ENCODE peak calls at places on chromosomes 11 and 22, in eight cellular contexts. O, D, A, E, N, T, X and R are unnamed samples.

GRCh38 chr22:23088199-23088604 is 17.9 kb downstream of the GNAZ start:
- DNase-seq in O (no peak), D (peak), A (no peak), E (no peak), N (no peak), T (no peak), X (no peak), R (no peak)

GRCh38 chr22:38567531-38568245 is 2.3 kb downstream of the DMC1 start:
- DNase-seq in O (no peak), D (no peak), A (no peak), E (no peak), N (no peak), T (no peak), X (no peak), R (no peak)

GRCh38 chr11:78336877-78337553 is 80.6 kb downstream of the GAB2 start:
- DNase-seq in O (no peak), D (no peak), A (no peak), E (no peak), N (no peak), T (no peak), X (no peak), R (no peak)

GRCh38 chr11:119108857-119109221 is 1.7 kb downstream of the C2CD2L start:
- DNase-seq in O (no peak), D (no peak), A (no peak), E (no peak), N (no peak), T (no peak), X (no peak), R (no peak)

GRCh38 chr22:45268958-45269844 is 15.5 kb upstream of the UPK3A start:
- DNase-seq in O (peak), D (peak), A (peak), E (peak), N (peak), T (peak), X (no peak), R (no peak)

GRCh38 chr11:118791015-118791960 is at the start of gene DDX6:
- DNase-seq in O (peak), D (peak), A (peak), E (peak), N (peak), T (peak), X (peak), R (no peak)

GRCh38 chr11:111846063-111846462 is 25.3 kb downstream of the ALG9 start:
- DNase-seq in O (no peak), D (no peak), A (no peak), E (no peak), N (no peak), T (no peak), X (no peak), R (peak)

GRCh38 chr11:19677380-19678080 is 35.1 kb upstream of the NAV2 start:
- DNase-seq in O (no peak), D (no peak), A (no peak), E (no peak), N (no peak), T (no peak), X (no peak), R (no peak)

GRCh38 chr11:116651098-116651756 is 121.6 kb downstream of the BUD13 start:
- DNase-seq in O (no peak), D (peak), A (no peak), E (no peak), N (no peak), T (no peak), X (no peak), R (no peak)

GRCh38 chr11:78654071-78654470 is 79.4 kb upstream of the NARS2 start:
- DNase-seq in O (no peak), D (no peak), A (no peak), E (no peak), N (no peak), T (no peak), X (peak), R (no peak)

GRCh38 chr11:93740031-93740801 is 1.1 kb downstream of the TAF1D start:
- DNase-seq in O (no peak), D (no peak), A (no peak), E (no peak), N (peak), T (peak), X (no peak), R (no peak)

GRCh38 chr11:46389450-46390330 is 1.9 kb downstream of the CHRM4 start:
- DNase-seq in O (peak), D (peak), A (peak), E (peak), N (peak), T (peak), X (no peak), R (no peak)

GRCh38 chr11:1165256-1166041 is 7.7 kb downstream of the MUC5AC start:
- DNase-seq in O (peak), D (no peak), A (peak), E (peak), N (no peak), T (no peak), X (no peak), R (no peak)

GRCh38 chr11:104092744-104093143 is 56.3 kb downstream of the DDI1 start:
- DNase-seq in O (no peak), D (no peak), A (no peak), E (no peak), N (no peak), T (no peak), X (no peak), R (no peak)

GRCh38 chr22:39717099-39717498 is 146.5 kb downstream of the CACNA1I start:
- DNase-seq in O (peak), D (no peak), A (peak), E (no peak), N (no peak), T (no peak), X (no peak), R (no peak)

GRCh38 chr22:46537946-46538815 is 761 bp upstream of the CELSR1 start:
- DNase-seq in O (peak), D (peak), A (no peak), E (no peak), N (peak), T (no peak), X (no peak), R (no peak)

GRCh38 chr11:43913829-43914380 is 28.5 kb upstream of the C11orf96 start:
- DNase-seq in O (no peak), D (no peak), A (no peak), E (no peak), N (no peak), T (no peak), X (no peak), R (no peak)

GRCh38 chr11:10208045-10208674 is 85.9 kb downstream of the SBF2 start:
- DNase-seq in O (no peak), D (no peak), A (no peak), E (peak), N (no peak), T (no peak), X (peak), R (peak)

GRCh38 chr11:86938900-86939880 is 16.0 kb downstream of the FZD4 start:
- DNase-seq in O (no peak), D (no peak), A (no peak), E (peak), N (no peak), T (no peak), X (peak), R (no peak)

GRCh38 chr11:108748971-108749370 is 84.1 kb downstream of the DDX10 start:
- DNase-seq in O (no peak), D (no peak), A (no peak), E (no peak), N (no peak), T (no peak), X (no peak), R (no peak)

GRCh38 chr11:1639102-1639620 is 9.6 kb downstream of the KRTAP5-5 start:
- DNase-seq in O (peak), D (no peak), A (peak), E (no peak), N (no peak), T (peak), X (no peak), R (no peak)

GRCh38 chr11:30830666-30831065 is 244.5 kb upstream of the MPPED2 start:
- DNase-seq in O (no peak), D (no peak), A (no peak), E (no peak), N (no peak), T (no peak), X (no peak), R (no peak)

GRCh38 chr11:17596711-17597110 is 49.7 kb downstream of the OTOG start:
- DNase-seq in O (peak), D (peak), A (peak), E (no peak), N (no peak), T (no peak), X (no peak), R (no peak)

GRCh38 chr22:50145741-50146439 is 24.6 kb upstream of the PANX2 start:
- DNase-seq in O (peak), D (no peak), A (no peak), E (no peak), N (peak), T (no peak), X (no peak), R (no peak)

GRCh38 chr11:58513747-58514367 is 6.0 kb upstream of the OR5B21 start:
- DNase-seq in O (peak), D (peak), A (peak), E (peak), N (peak), T (no peak), X (peak), R (peak)

GRCh38 chr11:88421530-88421929 is 84.0 kb upstream of the CTSC start:
- DNase-seq in O (no peak), D (no peak), A (no peak), E (peak), N (no peak), T (peak), X (no peak), R (no peak)

DNA sequence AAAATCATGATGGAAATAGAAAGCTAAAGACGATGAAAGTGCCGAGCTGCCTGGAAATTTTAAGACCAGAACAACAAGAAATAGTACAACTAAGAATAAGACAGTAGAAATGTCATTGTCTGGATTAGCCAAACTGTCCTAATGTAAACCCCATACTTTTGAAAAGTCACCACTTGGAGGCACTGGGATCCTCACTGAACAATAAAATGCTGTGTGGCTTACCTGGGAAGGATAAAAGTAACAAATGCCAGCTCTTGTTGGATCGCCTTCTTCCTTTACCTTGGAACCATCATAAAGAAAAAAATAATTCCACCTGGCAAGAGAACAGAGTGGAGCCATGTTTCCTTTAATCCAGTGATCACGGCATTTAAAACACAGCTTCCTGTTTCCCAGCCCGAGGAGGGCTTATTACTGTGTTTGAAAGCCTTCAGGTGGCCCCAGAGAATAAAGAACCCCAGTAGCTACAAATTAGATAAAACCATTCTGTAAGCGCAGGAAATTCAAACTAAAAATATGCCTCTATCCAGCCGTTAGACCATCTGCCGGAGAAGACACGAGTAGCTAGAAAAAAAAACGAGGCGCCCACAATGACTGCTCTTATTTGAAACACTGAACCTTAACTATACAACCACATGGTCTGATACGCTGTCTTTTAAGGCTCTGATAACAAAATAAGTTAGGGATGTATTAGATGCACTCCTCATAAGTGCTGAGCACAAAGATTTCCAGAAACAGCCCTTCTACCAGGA is 4.4 kb downstream of the HPS4 start:
- DNase-seq in O (no peak), D (no peak), A (no peak), E (no peak), N (no peak), T (no peak), X (no peak), R (no peak)
- TF ChIP-seq CTCF in O (no peak), D (no peak), A (no peak), E (no peak), N (no peak), T (no peak), X (no peak), R (no peak)

DNA sequence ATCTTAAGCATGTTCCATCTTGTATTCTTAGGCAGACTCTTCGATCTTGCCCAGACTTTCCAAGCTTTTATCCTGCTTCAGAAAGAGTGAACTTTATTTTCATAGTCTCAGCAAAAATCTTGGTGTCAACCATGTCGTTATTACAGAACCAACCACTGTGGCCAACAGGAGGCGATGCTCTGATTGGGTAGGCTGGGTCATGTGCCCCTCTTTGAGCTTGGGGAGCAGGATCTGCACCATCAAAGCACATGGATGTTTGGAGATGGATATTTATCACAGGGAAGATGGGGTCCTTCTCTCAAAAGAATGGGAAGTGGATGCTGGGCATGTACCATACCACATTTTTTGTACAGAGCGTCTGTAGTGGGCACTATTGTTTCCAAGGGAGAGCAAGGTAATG is 197.4 kb downstream of the MYO18B start:
- DNase-seq in O (no peak), D (no peak), A (no peak), E (no peak), N (no peak), T (no peak), X (no peak), R (no peak)
- TF ChIP-seq CTCF in O (no peak), D (no peak), A (no peak), E (no peak), N (no peak), T (no peak), X (no peak), R (no peak)

GRCh38 chr11:45247433-45247832 is 38.7 kb downstream of the SYT13 start:
- DNase-seq in O (no peak), D (no peak), A (no peak), E (no peak), N (no peak), T (no peak), X (no peak), R (no peak)
- TF ChIP-seq CTCF in O (no peak), D (no peak), A (no peak), E (no peak), N (no peak), T (no peak), X (no peak), R (no peak)

DNA sequence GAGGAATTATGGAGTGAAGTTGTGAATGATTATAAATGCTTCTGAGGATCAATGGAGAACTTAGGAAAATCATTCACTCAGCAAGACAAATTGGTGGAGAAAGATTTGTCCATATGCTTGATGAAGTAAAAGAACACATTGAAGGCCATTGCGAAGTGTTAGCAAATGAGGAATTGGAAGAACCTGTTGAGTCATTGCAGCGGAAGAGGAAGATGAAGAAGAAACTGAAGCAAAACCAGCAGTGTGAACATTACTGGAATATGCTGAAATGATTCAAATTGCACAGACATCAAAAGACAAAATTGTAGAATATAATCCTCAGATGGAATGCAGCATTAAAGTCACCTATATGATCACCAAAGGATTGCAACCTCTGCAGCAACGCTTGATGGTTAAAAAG is 168.1 kb downstream of the ADAMTS15 start:
- DNase-seq in O (no peak), D (no peak), A (no peak), E (no peak), N (no peak), T (no peak), X (no peak), R (no peak)
- TF ChIP-seq CTCF in O (no peak), D (no peak), A (no peak), E (no peak), N (no peak), T (no peak), X (no peak), R (no peak)

GRCh38 chr11:66311470-66311964 is 5.3 kb downstream of the CD248 start:
- DNase-seq in O (peak), D (no peak), A (no peak), E (no peak), N (no peak), T (no peak), X (no peak), R (no peak)
- TF ChIP-seq CTCF in O (peak), D (no peak), A (no peak), E (peak), N (peak), T (peak), X (no peak), R (peak)

GRCh38 chr22:35549338-35549737 is 8.7 kb downstream of the RASD2 start:
- DNase-seq in O (no peak), D (no peak), A (peak), E (no peak), N (no peak), T (peak), X (no peak), R (no peak)

GRCh38 chr22:35546886-35547285 is 6.3 kb downstream of the RASD2 start:
- DNase-seq in O (no peak), D (no peak), A (no peak), E (no peak), N (no peak), T (no peak), X (no peak), R (no peak)

GRCh38 chr22:35544810-35545209 is 4.2 kb downstream of the RASD2 start:
- DNase-seq in O (no peak), D (no peak), A (no peak), E (no peak), N (no peak), T (no peak), X (no peak), R (no peak)

GRCh38 chr22:35548762-35549106 is 8.1 kb downstream of the RASD2 start:
- DNase-seq in O (no peak), D (no peak), A (no peak), E (no peak), N (no peak), T (no peak), X (no peak), R (no peak)

DNA sequence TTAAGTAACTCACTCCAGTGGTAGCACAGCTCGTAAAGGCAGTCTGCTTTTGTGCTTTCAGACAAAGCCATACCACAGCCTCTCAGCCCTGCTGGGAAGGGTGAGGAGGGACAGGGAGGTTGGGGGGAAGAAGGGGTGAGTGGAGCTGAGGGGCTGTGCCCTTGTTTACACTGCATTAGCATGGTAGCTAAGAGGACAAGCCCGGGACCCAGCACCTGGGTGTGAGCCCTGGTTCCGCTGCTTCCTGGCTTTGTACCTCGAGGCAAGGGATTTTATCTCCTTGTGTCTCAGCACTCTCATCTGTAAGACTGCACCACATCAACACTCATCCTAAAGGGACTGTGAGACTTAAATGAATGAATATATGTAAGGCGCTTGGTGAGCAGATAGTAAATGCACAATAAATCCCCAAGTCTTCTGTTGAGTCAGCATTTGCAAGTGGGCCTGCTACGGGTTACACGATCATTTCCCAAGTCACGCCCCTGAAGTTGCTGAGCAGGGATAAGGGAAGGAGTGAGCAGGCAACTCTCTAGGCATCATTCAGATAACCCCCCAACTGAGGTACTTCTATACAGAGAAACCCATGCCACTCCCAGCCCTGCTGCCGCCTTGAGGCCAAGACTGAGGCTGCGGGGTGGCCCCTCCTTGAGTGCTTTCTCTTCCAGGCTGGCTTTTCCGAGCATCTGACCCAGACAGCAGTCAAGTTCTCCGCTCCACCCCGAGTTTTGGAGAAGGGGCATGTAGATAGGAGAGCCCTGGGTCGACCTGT is 7.5 kb downstream of the RASD2 start:
- DNase-seq in O (no peak), D (peak), A (no peak), E (no peak), N (no peak), T (no peak), X (no peak), R (no peak)
- TF ChIP-seq CTCF in O (no peak), D (peak), A (no peak), E (peak), N (no peak), T (no peak), X (peak), R (no peak)

GRCh38 chr11:32487270-32487669 is 51.9 kb upstream of the WT1 start:
- DNase-seq in O (no peak), D (peak), A (no peak), E (no peak), N (no peak), T (no peak), X (no peak), R (no peak)
- TF ChIP-seq CTCF in O (no peak), D (peak), A (no peak), E (no peak), N (no peak), T (peak), X (peak), R (peak)

DNA sequence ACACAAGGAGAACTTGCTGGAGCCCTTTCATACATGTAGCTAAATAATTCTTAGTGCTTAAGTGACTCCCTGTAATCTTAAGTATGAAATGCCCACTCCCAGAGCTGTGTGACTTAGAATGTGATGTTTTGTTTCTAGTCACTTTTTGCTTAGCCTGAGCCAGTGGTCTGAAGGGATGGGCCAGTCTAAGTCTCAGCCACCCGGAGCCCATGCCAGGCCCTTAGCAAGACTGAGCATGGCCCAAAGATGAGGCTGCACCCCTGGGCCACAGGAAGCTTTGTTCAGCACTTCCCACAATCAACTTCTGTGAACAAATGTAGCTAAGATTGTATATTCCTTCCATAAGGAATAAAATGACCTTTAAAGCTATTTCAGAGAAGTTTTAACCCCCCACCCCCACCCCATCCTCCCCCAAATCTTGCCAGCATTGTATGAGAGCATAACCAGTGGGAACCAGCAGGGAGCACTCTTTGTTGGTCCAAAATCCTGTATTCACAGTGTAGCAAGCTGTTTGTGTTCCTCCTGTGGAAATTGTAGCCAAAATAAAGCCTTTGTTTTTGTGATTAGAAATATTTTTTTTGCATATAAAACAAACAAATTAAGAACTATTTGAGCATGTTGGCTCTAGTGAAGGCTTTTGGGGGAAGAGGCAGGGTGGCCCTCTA is 73.8 kb upstream of the GAL start:
- DNase-seq in O (no peak), D (no peak), A (no peak), E (no peak), N (no peak), T (no peak), X (no peak), R (no peak)
- TF ChIP-seq CTCF in O (peak), D (peak), A (no peak), E (peak), N (no peak), T (peak), X (peak), R (peak)

GRCh38 chr11:70796601-70797000 is 398.3 kb downstream of the CTTN start:
- DNase-seq in O (no peak), D (peak), A (no peak), E (no peak), N (no peak), T (no peak), X (no peak), R (no peak)
- TF ChIP-seq CTCF in O (no peak), D (peak), A (no peak), E (no peak), N (no peak), T (no peak), X (no peak), R (peak)

GRCh38 chr22:31477329-31477728 is 12.3 kb downstream of the EIF4ENIF1 start:
- DNase-seq in O (no peak), D (no peak), A (no peak), E (peak), N (no peak), T (no peak), X (no peak), R (no peak)
- TF ChIP-seq CTCF in O (no peak), D (no peak), A (no peak), E (no peak), N (no peak), T (no peak), X (no peak), R (no peak)